ENCODE peak calls at places on chromosomes 16 and 17, in ten cellular contexts. One of them, this sample, is unnamed.

GRCh38 chr17:36485027-36485426 is 1.5 kb upstream of the ZNHIT3 start:
- DNase-seq in midbrain: no peak
- DNase-seq in T-helper 17 cell: no peak
- DNase-seq in NCI-H2171: no peak
- DNase-seq in posterior cingulate gyrus: no peak
- DNase-seq in M059J: no peak
- DNase-seq in HuH-7.5: no peak
- DNase-seq in NCI-H1105 treated with DMSO at 0.1 percent for 48 hours: no peak
- DNase-seq in AG09319: no peak
- DNase-seq in Calu3: no peak
- DNase-seq in this sample: no peak

GRCh38 chr16:68090109-68090508 is 4.9 kb downstream of the NFATC3 start:
- DNase-seq in midbrain: no peak
- DNase-seq in T-helper 17 cell: no peak
- DNase-seq in NCI-H2171: no peak
- DNase-seq in posterior cingulate gyrus: no peak
- DNase-seq in M059J: no peak
- DNase-seq in HuH-7.5: no peak
- DNase-seq in NCI-H1105 treated with DMSO at 0.1 percent for 48 hours: no peak
- DNase-seq in AG09319: no peak
- DNase-seq in Calu3: no peak
- DNase-seq in this sample: no peak

GRCh38 chr16:70160821-70161220 is 12.8 kb upstream of the CLEC18C start:
- DNase-seq in midbrain: no peak
- DNase-seq in T-helper 17 cell: no peak
- DNase-seq in NCI-H2171: no peak
- DNase-seq in posterior cingulate gyrus: no peak
- DNase-seq in M059J: no peak
- DNase-seq in HuH-7.5: no peak
- DNase-seq in NCI-H1105 treated with DMSO at 0.1 percent for 48 hours: no peak
- DNase-seq in AG09319: no peak
- DNase-seq in Calu3: no peak
- DNase-seq in this sample: no peak

GRCh38 chr16:57742543-57742942 is 7.0 kb downstream of the KATNB1 start:
- DNase-seq in midbrain: no peak
- DNase-seq in T-helper 17 cell: no peak
- DNase-seq in NCI-H2171: no peak
- DNase-seq in posterior cingulate gyrus: no peak
- DNase-seq in M059J: no peak
- DNase-seq in HuH-7.5: no peak
- DNase-seq in NCI-H1105 treated with DMSO at 0.1 percent for 48 hours: no peak
- DNase-seq in AG09319: no peak
- DNase-seq in Calu3: no peak
- DNase-seq in this sample: no peak

GRCh38 chr17:77528516-77529327 is 388.0 kb downstream of the SEC14L1 start:
- DNase-seq in midbrain: no peak
- DNase-seq in T-helper 17 cell: no peak
- DNase-seq in NCI-H2171: peak; percentile 91
- DNase-seq in posterior cingulate gyrus: peak; percentile 40
- DNase-seq in M059J: no peak
- DNase-seq in HuH-7.5: no peak
- DNase-seq in NCI-H1105 treated with DMSO at 0.1 percent for 48 hours: peak; percentile 47
- DNase-seq in AG09319: no peak
- DNase-seq in Calu3: no peak
- DNase-seq in this sample: no peak

GRCh38 chr16:28531777-28532744 is 6.7 kb downstream of the NUPR1 start:
- DNase-seq in midbrain: no peak
- DNase-seq in T-helper 17 cell: no peak
- DNase-seq in NCI-H2171: no peak
- DNase-seq in posterior cingulate gyrus: no peak
- DNase-seq in M059J: peak; percentile 16
- DNase-seq in HuH-7.5: no peak
- DNase-seq in NCI-H1105 treated with DMSO at 0.1 percent for 48 hours: no peak
- DNase-seq in AG09319: no peak
- DNase-seq in Calu3: peak; percentile 65
- DNase-seq in this sample: peak; percentile 31

GRCh38 chr16:35258381-35258780 is 1799.0 kb downstream of the TP53TG3F start:
- DNase-seq in midbrain: no peak
- DNase-seq in T-helper 17 cell: no peak
- DNase-seq in NCI-H2171: no peak
- DNase-seq in posterior cingulate gyrus: no peak
- DNase-seq in M059J: no peak
- DNase-seq in HuH-7.5: no peak
- DNase-seq in NCI-H1105 treated with DMSO at 0.1 percent for 48 hours: no peak
- DNase-seq in AG09319: no peak
- DNase-seq in Calu3: no peak
- DNase-seq in this sample: no peak

GRCh38 chr16:88815901-88816589 is 4.3 kb upstream of the APRT start:
- DNase-seq in midbrain: no peak
- DNase-seq in T-helper 17 cell: peak; percentile 35
- DNase-seq in NCI-H2171: peak; percentile 56
- DNase-seq in posterior cingulate gyrus: no peak
- DNase-seq in M059J: no peak
- DNase-seq in HuH-7.5: no peak
- DNase-seq in NCI-H1105 treated with DMSO at 0.1 percent for 48 hours: peak; percentile 42
- DNase-seq in AG09319: no peak
- DNase-seq in Calu3: peak; percentile 84
- DNase-seq in this sample: peak; percentile 71

GRCh38 chr17:72725432-72726068 is 366.9 kb downstream of the SLC39A11 start:
- DNase-seq in midbrain: peak; percentile 58
- DNase-seq in T-helper 17 cell: no peak
- DNase-seq in NCI-H2171: peak; percentile 46
- DNase-seq in posterior cingulate gyrus: peak; percentile 59
- DNase-seq in M059J: peak; percentile 69
- DNase-seq in HuH-7.5: peak; percentile 47
- DNase-seq in NCI-H1105 treated with DMSO at 0.1 percent for 48 hours: peak; percentile 51
- DNase-seq in AG09319: no peak
- DNase-seq in Calu3: peak; percentile 77
- DNase-seq in this sample: peak; percentile 85

GRCh38 chr17:1710807-1711553 is 803 bp upstream of the TLCD2 start:
- DNase-seq in midbrain: no peak
- DNase-seq in T-helper 17 cell: no peak
- DNase-seq in NCI-H2171: no peak
- DNase-seq in posterior cingulate gyrus: no peak
- DNase-seq in M059J: peak; percentile 57
- DNase-seq in HuH-7.5: no peak
- DNase-seq in NCI-H1105 treated with DMSO at 0.1 percent for 48 hours: no peak
- DNase-seq in AG09319: no peak
- DNase-seq in Calu3: no peak
- DNase-seq in this sample: peak; percentile 32

GRCh38 chr16:70741779-70742125 is 55.9 kb upstream of the MTSS2 start:
- DNase-seq in midbrain: no peak
- DNase-seq in T-helper 17 cell: no peak
- DNase-seq in NCI-H2171: no peak
- DNase-seq in posterior cingulate gyrus: no peak
- DNase-seq in M059J: no peak
- DNase-seq in HuH-7.5: no peak
- DNase-seq in NCI-H1105 treated with DMSO at 0.1 percent for 48 hours: no peak
- DNase-seq in AG09319: no peak
- DNase-seq in Calu3: no peak
- DNase-seq in this sample: no peak

GRCh38 chr16:23952128-23953041 is 116.6 kb downstream of the PRKCB start:
- DNase-seq in midbrain: peak; percentile 21
- DNase-seq in T-helper 17 cell: no peak
- DNase-seq in NCI-H2171: no peak
- DNase-seq in posterior cingulate gyrus: peak; percentile 30
- DNase-seq in M059J: no peak
- DNase-seq in HuH-7.5: no peak
- DNase-seq in NCI-H1105 treated with DMSO at 0.1 percent for 48 hours: no peak
- DNase-seq in AG09319: no peak
- DNase-seq in Calu3: no peak
- DNase-seq in this sample: no peak

GRCh38 chr16:14394834-14395233 is 235.2 kb downstream of the PARN start:
- DNase-seq in midbrain: no peak
- DNase-seq in T-helper 17 cell: no peak
- DNase-seq in NCI-H2171: no peak
- DNase-seq in posterior cingulate gyrus: no peak
- DNase-seq in M059J: no peak
- DNase-seq in HuH-7.5: no peak
- DNase-seq in NCI-H1105 treated with DMSO at 0.1 percent for 48 hours: no peak
- DNase-seq in AG09319: no peak
- DNase-seq in Calu3: no peak
- DNase-seq in this sample: no peak

GRCh38 chr17:50944054-50944901 is 78.1 kb upstream of the TOB1 start:
- DNase-seq in midbrain: peak; percentile 79
- DNase-seq in T-helper 17 cell: peak; percentile 67
- DNase-seq in NCI-H2171: no peak
- DNase-seq in posterior cingulate gyrus: peak; percentile 66
- DNase-seq in M059J: no peak
- DNase-seq in HuH-7.5: peak; percentile 95
- DNase-seq in NCI-H1105 treated with DMSO at 0.1 percent for 48 hours: peak; percentile 41
- DNase-seq in AG09319: no peak
- DNase-seq in Calu3: peak; percentile 94
- DNase-seq in this sample: peak; percentile 90

GRCh38 chr17:75941442-75941819 is 589 bp upstream of the FBF1 start:
- DNase-seq in midbrain: no peak
- DNase-seq in T-helper 17 cell: no peak
- DNase-seq in NCI-H2171: no peak
- DNase-seq in posterior cingulate gyrus: no peak
- DNase-seq in M059J: no peak
- DNase-seq in HuH-7.5: no peak
- DNase-seq in NCI-H1105 treated with DMSO at 0.1 percent for 48 hours: no peak
- DNase-seq in AG09319: no peak
- DNase-seq in Calu3: no peak
- DNase-seq in this sample: no peak

GRCh38 chr16:11024333-11025053 is 80.1 kb downstream of the CLEC16A start:
- DNase-seq in midbrain: no peak
- DNase-seq in T-helper 17 cell: no peak
- DNase-seq in NCI-H2171: no peak
- DNase-seq in posterior cingulate gyrus: no peak
- DNase-seq in M059J: peak; percentile 67
- DNase-seq in HuH-7.5: no peak
- DNase-seq in NCI-H1105 treated with DMSO at 0.1 percent for 48 hours: no peak
- DNase-seq in AG09319: no peak
- DNase-seq in Calu3: peak; percentile 69
- DNase-seq in this sample: no peak

GRCh38 chr17:27322026-27322425 is 28.1 kb downstream of the WSB1 start:
- DNase-seq in midbrain: no peak
- DNase-seq in T-helper 17 cell: no peak
- DNase-seq in NCI-H2171: no peak
- DNase-seq in posterior cingulate gyrus: no peak
- DNase-seq in M059J: no peak
- DNase-seq in HuH-7.5: no peak
- DNase-seq in NCI-H1105 treated with DMSO at 0.1 percent for 48 hours: no peak
- DNase-seq in AG09319: no peak
- DNase-seq in Calu3: no peak
- DNase-seq in this sample: no peak

GRCh38 chr17:27762527-27763305 is 37.6 kb downstream of the NOS2 start:
- DNase-seq in midbrain: no peak
- DNase-seq in T-helper 17 cell: no peak
- DNase-seq in NCI-H2171: no peak
- DNase-seq in posterior cingulate gyrus: no peak
- DNase-seq in M059J: peak; percentile 32
- DNase-seq in HuH-7.5: no peak
- DNase-seq in NCI-H1105 treated with DMSO at 0.1 percent for 48 hours: no peak
- DNase-seq in AG09319: no peak
- DNase-seq in Calu3: no peak
- DNase-seq in this sample: peak; percentile 15

GRCh38 chr17:4407851-4408250 is 25.9 kb upstream of the SPNS3 start:
- DNase-seq in midbrain: no peak
- DNase-seq in T-helper 17 cell: no peak
- DNase-seq in NCI-H2171: peak; percentile 88
- DNase-seq in posterior cingulate gyrus: no peak
- DNase-seq in M059J: peak; percentile 68
- DNase-seq in HuH-7.5: no peak
- DNase-seq in NCI-H1105 treated with DMSO at 0.1 percent for 48 hours: no peak
- DNase-seq in AG09319: no peak
- DNase-seq in Calu3: no peak
- DNase-seq in this sample: no peak

GRCh38 chr16:4649744-4650442 is 25.3 kb downstream of the MGRN1 start:
- DNase-seq in midbrain: no peak
- DNase-seq in T-helper 17 cell: no peak
- DNase-seq in NCI-H2171: no peak
- DNase-seq in posterior cingulate gyrus: no peak
- DNase-seq in M059J: no peak
- DNase-seq in HuH-7.5: no peak
- DNase-seq in NCI-H1105 treated with DMSO at 0.1 percent for 48 hours: no peak
- DNase-seq in AG09319: no peak
- DNase-seq in Calu3: no peak
- DNase-seq in this sample: no peak

GRCh38 chr16:3138342-3138741 is 3.5 kb downstream of the ZNF213 start:
- DNase-seq in midbrain: no peak
- DNase-seq in T-helper 17 cell: no peak
- DNase-seq in NCI-H2171: no peak
- DNase-seq in posterior cingulate gyrus: no peak
- DNase-seq in M059J: no peak
- DNase-seq in HuH-7.5: no peak
- DNase-seq in NCI-H1105 treated with DMSO at 0.1 percent for 48 hours: no peak
- DNase-seq in AG09319: no peak
- DNase-seq in Calu3: no peak
- DNase-seq in this sample: no peak

GRCh38 chr16:68700120-68700519 is 37.0 kb upstream of the CDH1 start:
- DNase-seq in midbrain: no peak
- DNase-seq in T-helper 17 cell: no peak
- DNase-seq in NCI-H2171: no peak
- DNase-seq in posterior cingulate gyrus: no peak
- DNase-seq in M059J: peak; percentile 54
- DNase-seq in HuH-7.5: no peak
- DNase-seq in NCI-H1105 treated with DMSO at 0.1 percent for 48 hours: no peak
- DNase-seq in AG09319: no peak
- DNase-seq in Calu3: no peak
- DNase-seq in this sample: no peak